ENCODE peak calls at places on chromosomes 7 and 10, in seven cellular contexts. One of them, this sample, is unnamed.

GRCh38 chr10:113425596-113425995 is 127.3 kb upstream of the HABP2 start:
- DNase-seq in amygdala: no peak
- DNase-seq in NCI-H2081: peak
- DNase-seq in hepatocyte: no peak
- DNase-seq in memory B cell: no peak
- DNase-seq in neural progenitor cell: no peak
- DNase-seq in LNCaP clone FGC: peak
- DNase-seq in this sample: peak

GRCh38 chr10:61487506-61487905 is 34.3 kb upstream of the TMEM26 start:
- DNase-seq in amygdala: no peak
- DNase-seq in NCI-H2081: no peak
- DNase-seq in hepatocyte: no peak
- DNase-seq in memory B cell: no peak
- DNase-seq in neural progenitor cell: no peak
- DNase-seq in LNCaP clone FGC: no peak
- DNase-seq in this sample: no peak

GRCh38 chr10:104941662-104942061 is 300.6 kb downstream of the SORCS3 start:
- DNase-seq in amygdala: no peak
- DNase-seq in NCI-H2081: no peak
- DNase-seq in hepatocyte: no peak
- DNase-seq in memory B cell: no peak
- DNase-seq in neural progenitor cell: peak
- DNase-seq in LNCaP clone FGC: no peak
- DNase-seq in this sample: no peak

GRCh38 chr10:29522038-29522855 is 112.5 kb downstream of the SVIL start:
- DNase-seq in amygdala: no peak
- DNase-seq in NCI-H2081: no peak
- DNase-seq in hepatocyte: no peak
- DNase-seq in memory B cell: no peak
- DNase-seq in neural progenitor cell: no peak
- DNase-seq in LNCaP clone FGC: peak
- DNase-seq in this sample: peak

GRCh38 chr10:3071405-3072198 is 4.3 kb downstream of the PFKP start:
- DNase-seq in amygdala: no peak
- DNase-seq in NCI-H2081: no peak
- DNase-seq in hepatocyte: no peak
- DNase-seq in memory B cell: no peak
- DNase-seq in neural progenitor cell: no peak
- DNase-seq in LNCaP clone FGC: no peak
- DNase-seq in this sample: no peak

GRCh38 chr7:27198871-27199801 is 755 bp downstream of the HOXA13 start:
- DNase-seq in amygdala: no peak
- DNase-seq in NCI-H2081: peak
- DNase-seq in hepatocyte: no peak
- DNase-seq in memory B cell: no peak
- DNase-seq in neural progenitor cell: peak
- DNase-seq in LNCaP clone FGC: no peak
- DNase-seq in this sample: no peak

GRCh38 chr7:102165136-102165535 is 121.5 kb upstream of the SH2B2 start:
- DNase-seq in amygdala: no peak
- DNase-seq in NCI-H2081: no peak
- DNase-seq in hepatocyte: no peak
- DNase-seq in memory B cell: no peak
- DNase-seq in neural progenitor cell: no peak
- DNase-seq in LNCaP clone FGC: no peak
- DNase-seq in this sample: no peak

GRCh38 chr10:81882011-81882410 is 7.0 kb downstream of the NRG3 start:
- DNase-seq in amygdala: no peak
- DNase-seq in NCI-H2081: no peak
- DNase-seq in hepatocyte: no peak
- DNase-seq in memory B cell: no peak
- DNase-seq in neural progenitor cell: no peak
- DNase-seq in LNCaP clone FGC: no peak
- DNase-seq in this sample: no peak

GRCh38 chr10:78600740-78601139 is 468.0 kb upstream of the ZMIZ1 start:
- DNase-seq in amygdala: no peak
- DNase-seq in NCI-H2081: no peak
- DNase-seq in hepatocyte: peak
- DNase-seq in memory B cell: no peak
- DNase-seq in neural progenitor cell: no peak
- DNase-seq in LNCaP clone FGC: no peak
- DNase-seq in this sample: no peak

GRCh38 chr10:46273506-46274477 is 13.0 kb upstream of the ANTXRL start:
- DNase-seq in amygdala: no peak
- DNase-seq in NCI-H2081: no peak
- DNase-seq in hepatocyte: no peak
- DNase-seq in memory B cell: no peak
- DNase-seq in neural progenitor cell: peak
- DNase-seq in LNCaP clone FGC: no peak
- DNase-seq in this sample: no peak

GRCh38 chr7:71424166-71424803 is 292.3 kb downstream of the GALNT17 start:
- DNase-seq in amygdala: no peak
- DNase-seq in NCI-H2081: no peak
- DNase-seq in hepatocyte: no peak
- DNase-seq in memory B cell: no peak
- DNase-seq in neural progenitor cell: no peak
- DNase-seq in LNCaP clone FGC: no peak
- DNase-seq in this sample: no peak

GRCh38 chr7:40870108-40870507 is 735.3 kb downstream of the SUGCT start:
- DNase-seq in amygdala: no peak
- DNase-seq in NCI-H2081: no peak
- DNase-seq in hepatocyte: no peak
- DNase-seq in memory B cell: no peak
- DNase-seq in neural progenitor cell: no peak
- DNase-seq in LNCaP clone FGC: no peak
- DNase-seq in this sample: no peak

GRCh38 chr10:31630866-31631567 is 297.6 kb downstream of the ARHGAP12 start:
- DNase-seq in amygdala: no peak
- DNase-seq in NCI-H2081: no peak
- DNase-seq in hepatocyte: no peak
- DNase-seq in memory B cell: no peak
- DNase-seq in neural progenitor cell: no peak
- DNase-seq in LNCaP clone FGC: peak
- DNase-seq in this sample: no peak

GRCh38 chr10:34764347-34764991 is 50.6 kb downstream of the PARD3 start:
- DNase-seq in amygdala: no peak
- DNase-seq in NCI-H2081: peak
- DNase-seq in hepatocyte: no peak
- DNase-seq in memory B cell: no peak
- DNase-seq in neural progenitor cell: no peak
- DNase-seq in LNCaP clone FGC: no peak
- DNase-seq in this sample: no peak

GRCh38 chr7:108314049-108314448 is 142.2 kb downstream of the NRCAM start:
- DNase-seq in amygdala: no peak
- DNase-seq in NCI-H2081: no peak
- DNase-seq in hepatocyte: no peak
- DNase-seq in memory B cell: no peak
- DNase-seq in neural progenitor cell: no peak
- DNase-seq in LNCaP clone FGC: no peak
- DNase-seq in this sample: no peak

GRCh38 chr10:119903946-119904666 is 11.6 kb downstream of the SEC23IP start:
- DNase-seq in amygdala: no peak
- DNase-seq in NCI-H2081: no peak
- DNase-seq in hepatocyte: no peak
- DNase-seq in memory B cell: no peak
- DNase-seq in neural progenitor cell: no peak
- DNase-seq in LNCaP clone FGC: no peak
- DNase-seq in this sample: no peak

GRCh38 chr10:59126277-59126676 is 50.2 kb upstream of the PHYHIPL start:
- DNase-seq in amygdala: no peak
- DNase-seq in NCI-H2081: no peak
- DNase-seq in hepatocyte: no peak
- DNase-seq in memory B cell: no peak
- DNase-seq in neural progenitor cell: peak
- DNase-seq in LNCaP clone FGC: no peak
- DNase-seq in this sample: no peak

GRCh38 chr7:92778972-92779371 is 57.4 kb downstream of the CDK6 start:
- DNase-seq in amygdala: no peak
- DNase-seq in NCI-H2081: no peak
- DNase-seq in hepatocyte: no peak
- DNase-seq in memory B cell: no peak
- DNase-seq in neural progenitor cell: no peak
- DNase-seq in LNCaP clone FGC: no peak
- DNase-seq in this sample: peak

GRCh38 chr7:19762631-19763030 is 10.8 kb downstream of the TMEM196 start:
- DNase-seq in amygdala: no peak
- DNase-seq in NCI-H2081: no peak
- DNase-seq in hepatocyte: no peak
- DNase-seq in memory B cell: no peak
- DNase-seq in neural progenitor cell: no peak
- DNase-seq in LNCaP clone FGC: no peak
- DNase-seq in this sample: no peak

GRCh38 chr7:157474685-157475084 is 137.9 kb downstream of the DNAJB6 start:
- DNase-seq in amygdala: no peak
- DNase-seq in NCI-H2081: no peak
- DNase-seq in hepatocyte: no peak
- DNase-seq in memory B cell: no peak
- DNase-seq in neural progenitor cell: peak
- DNase-seq in LNCaP clone FGC: no peak
- DNase-seq in this sample: no peak

GRCh38 chr10:8665322-8665721 is 610.8 kb downstream of the GATA3 start:
- DNase-seq in amygdala: no peak
- DNase-seq in NCI-H2081: no peak
- DNase-seq in hepatocyte: peak
- DNase-seq in memory B cell: no peak
- DNase-seq in neural progenitor cell: no peak
- DNase-seq in LNCaP clone FGC: no peak
- DNase-seq in this sample: no peak

GRCh38 chr7:42093361-42093905 is 143.6 kb downstream of the GLI3 start:
- DNase-seq in amygdala: no peak
- DNase-seq in NCI-H2081: no peak
- DNase-seq in hepatocyte: no peak
- DNase-seq in memory B cell: no peak
- DNase-seq in neural progenitor cell: no peak
- DNase-seq in LNCaP clone FGC: no peak
- DNase-seq in this sample: no peak

GRCh38 chr10:67861750-67862460 is 22.6 kb upstream of the SIRT1 start:
- DNase-seq in amygdala: no peak
- DNase-seq in NCI-H2081: no peak
- DNase-seq in hepatocyte: no peak
- DNase-seq in memory B cell: no peak
- DNase-seq in neural progenitor cell: peak
- DNase-seq in LNCaP clone FGC: no peak
- DNase-seq in this sample: no peak

GRCh38 chr7:6284461-6285360 is 12.3 kb upstream of the CYTH3 start:
- DNase-seq in amygdala: no peak
- DNase-seq in NCI-H2081: no peak
- DNase-seq in hepatocyte: no peak
- DNase-seq in memory B cell: no peak
- DNase-seq in neural progenitor cell: no peak
- DNase-seq in LNCaP clone FGC: no peak
- DNase-seq in this sample: no peak

GRCh38 chr10:82091413-82091812 is 216.4 kb downstream of the NRG3 start:
- DNase-seq in amygdala: no peak
- DNase-seq in NCI-H2081: peak
- DNase-seq in hepatocyte: no peak
- DNase-seq in memory B cell: no peak
- DNase-seq in neural progenitor cell: no peak
- DNase-seq in LNCaP clone FGC: no peak
- DNase-seq in this sample: no peak